ENCODE peak calls at places on chromosomes 2 and 18, in six cellular contexts. O, F, U, J, C and I are unnamed samples.

GRCh38 chr2:64987001-64987962 is 1.9 kb upstream of the SLC1A4 start:
- DNase-seq in U (peak), F (peak), O (peak), C (no peak), J (no peak), I (no peak)

GRCh38 chr2:230793573-230794359 is 71.0 kb upstream of the ITM2C start:
- DNase-seq in O (peak), U (peak), F (peak), C (peak), J (no peak), I (no peak)

GRCh38 chr2:10278029-10278762 is 24.5 kb upstream of the HPCAL1 start:
- DNase-seq in J (no peak), F (peak), O (peak), U (peak), C (peak), I (no peak)

GRCh38 chr2:227849906-227850305 is 21.5 kb upstream of the DAW1 start:
- DNase-seq in F (no peak), O (no peak), U (no peak), C (no peak), J (no peak), I (no peak)

GRCh38 chr2:97360202-97360601 is 229.5 kb downstream of the ANKRD36B start:
- DNase-seq in U (no peak), F (no peak), C (no peak), O (no peak), J (no peak), I (no peak)

GRCh38 chr2:7905756-7906155 is 776.1 kb upstream of the ID2 start:
- DNase-seq in J (no peak), C (no peak), O (no peak), F (no peak), U (no peak), I (no peak)

GRCh38 chr18:4119127-4119648 is 335.9 kb downstream of the DLGAP1 start:
- DNase-seq in U (no peak), O (no peak), C (no peak), J (no peak), F (no peak), I (no peak)

GRCh38 chr18:49274188-49274714 is 186.2 kb downstream of the DYM start:
- DNase-seq in J (no peak), O (peak), F (peak), U (no peak), C (no peak), I (no peak)

GRCh38 chr2:215692387-215693079 is 256.7 kb upstream of the FN1 start:
- DNase-seq in J (no peak), O (peak), C (no peak), F (peak), U (no peak), I (no peak)

GRCh38 chr2:219207254-219207883 is 787 bp downstream of the ZFAND2B start:
- DNase-seq in O (no peak), F (no peak), J (no peak), U (no peak), C (no peak), I (no peak)

GRCh38 chr2:209938906-209939305 is 63.5 kb upstream of the RPE start:
- DNase-seq in C (no peak), F (no peak), U (no peak), J (no peak), O (no peak), I (no peak)

GRCh38 chr2:181104512-181105121 is 124.2 kb downstream of the UBE2E3 start:
- DNase-seq in O (peak), U (peak), F (peak), C (no peak), J (no peak), I (no peak)

GRCh38 chr2:134739879-134740301 is 21.1 kb upstream of the TMEM163 start:
- DNase-seq in O (no peak), J (no peak), U (peak), F (no peak), C (peak), I (peak)

GRCh38 chr2:225670111-225670974 is 270.8 kb downstream of the NYAP2 start:
- DNase-seq in J (no peak), O (peak), C (no peak), F (peak), U (no peak), I (no peak)

GRCh38 chr2:179222076-179222475 is 42.6 kb downstream of the SESTD1 start:
- DNase-seq in C (no peak), U (no peak), F (no peak), J (no peak), O (no peak), I (no peak)

GRCh38 chr2:205574041-205574440 is 108.3 kb upstream of the NRP2 start:
- DNase-seq in F (no peak), C (no peak), U (no peak), J (no peak), O (no peak), I (no peak)

GRCh38 chr2:96090181-96090500 is 26.2 kb downstream of the ADRA2B start:
- DNase-seq in F (no peak), U (no peak), J (no peak), C (no peak), O (no peak), I (no peak)

GRCh38 chr2:150479075-150479915 is 8.2 kb downstream of the RND3 start:
- DNase-seq in U (no peak), F (peak), J (no peak), O (peak), C (no peak), I (no peak)

GRCh38 chr18:58287626-58288289 is 243.7 kb downstream of the NEDD4L start:
- DNase-seq in O (no peak), C (no peak), U (no peak), F (no peak), J (no peak), I (no peak)

DNA sequence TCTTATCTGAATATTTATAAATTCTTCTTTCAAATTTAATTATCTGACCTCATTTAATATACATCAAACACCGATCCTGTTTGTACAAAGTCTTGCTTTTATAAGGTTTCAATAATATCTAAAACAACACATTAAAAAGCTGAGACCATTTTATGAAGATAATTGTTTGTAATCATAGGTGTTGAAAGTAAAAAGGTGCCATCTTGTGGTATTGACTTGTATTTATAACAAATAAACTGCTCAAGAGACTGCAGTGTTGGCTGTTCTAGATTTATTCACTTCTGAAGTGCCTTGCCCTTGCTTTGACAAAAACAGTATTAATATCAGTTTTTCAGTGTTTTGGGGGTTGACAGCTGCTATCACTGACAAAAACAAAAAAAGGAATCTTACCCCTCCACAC is 286.8 kb upstream of the HNMT start:
- DNase-seq in F (no peak), C (no peak), J (no peak), O (no peak), U (no peak), I (no peak)
- TF ChIP-seq CTCF in F (no peak), C (no peak), J (no peak), O (no peak), U (no peak), I (no peak)

DNA sequence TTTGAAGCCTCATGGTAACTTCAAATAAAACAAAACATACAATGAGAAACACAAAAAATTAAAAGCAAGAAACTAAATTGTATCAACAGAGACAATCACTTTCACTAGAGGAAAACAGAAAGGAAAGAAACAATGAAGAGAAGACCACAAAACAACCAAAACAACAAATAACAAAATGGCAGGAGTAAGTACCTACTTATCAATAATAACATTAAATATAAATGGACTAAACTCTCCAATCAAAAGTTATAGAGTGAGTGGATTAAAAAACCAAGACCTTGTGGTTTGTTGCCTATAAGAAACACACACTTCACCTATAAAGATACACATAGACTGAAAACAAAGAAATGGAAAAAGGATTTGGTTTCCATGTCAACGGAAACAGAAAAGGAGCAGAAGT is 830.1 kb upstream of the TMEFF2 start:
- DNase-seq in C (no peak), O (no peak), J (no peak), F (no peak), U (no peak), I (no peak)
- TF ChIP-seq CTCF in C (no peak), O (no peak), J (no peak), F (no peak), U (no peak), I (no peak)

GRCh38 chr2:155372969-155373368 is 674.5 kb downstream of the KCNJ3 start:
- DNase-seq in U (no peak), C (no peak), F (peak), J (no peak), O (peak), I (no peak)
- TF ChIP-seq CTCF in U (no peak), C (no peak), F (peak), J (no peak), O (no peak), I (no peak)

GRCh38 chr2:85716346-85716880 is 22.3 kb downstream of the GNLY start:
- DNase-seq in J (peak), F (no peak), U (no peak), O (no peak), C (no peak), I (no peak)

GRCh38 chr2:85718885-85719487 is 24.8 kb downstream of the GNLY start:
- DNase-seq in J (no peak), O (no peak), F (no peak), C (no peak), U (no peak), I (no peak)

GRCh38 chr2:85719609-85720240 is 25.6 kb downstream of the GNLY start:
- DNase-seq in C (no peak), F (no peak), J (no peak), O (no peak), U (no peak), I (no peak)

GRCh38 chr2:85718006-85718391 is 23.8 kb downstream of the GNLY start:
- DNase-seq in O (no peak), J (no peak), F (no peak), U (no peak), C (no peak), I (no peak)

DNA sequence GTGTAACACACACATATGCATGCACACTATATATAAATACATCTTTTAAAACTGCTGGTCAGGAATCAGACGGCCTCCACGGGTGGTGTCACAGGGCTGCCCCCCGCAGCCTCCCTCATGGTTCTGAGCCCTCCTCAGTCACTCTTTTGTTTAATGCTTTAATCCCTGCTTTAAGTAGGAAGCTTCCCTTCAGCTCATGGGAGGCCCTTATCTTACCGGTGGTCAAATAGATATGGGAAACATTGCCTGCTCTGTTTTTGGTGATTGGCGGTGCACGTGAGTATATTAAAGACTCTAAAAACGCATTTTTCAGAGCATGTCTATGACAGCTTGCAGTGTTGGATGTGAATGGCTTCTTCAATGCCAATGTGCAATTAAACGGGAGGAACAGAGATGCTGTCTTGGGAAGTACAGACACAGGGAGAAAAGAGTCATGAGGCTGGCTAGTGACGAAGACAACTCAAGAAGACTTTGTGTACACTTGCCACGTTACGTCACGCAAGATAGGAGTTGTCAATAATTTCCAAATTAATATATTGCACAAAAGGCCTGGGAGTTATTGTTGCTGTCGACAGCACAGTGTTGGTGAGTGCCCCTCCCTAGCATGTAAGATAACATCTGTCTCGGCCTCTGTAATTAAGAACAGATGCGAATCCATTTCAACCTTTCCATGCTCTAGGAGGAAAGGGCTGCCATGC is 23.3 kb downstream of the GNLY start:
- DNase-seq in F (no peak), U (no peak), J (peak), O (peak), C (no peak), I (no peak)
- TF ChIP-seq CTCF in F (no peak), U (no peak), J (no peak), O (no peak), C (no peak), I (no peak)

DNA sequence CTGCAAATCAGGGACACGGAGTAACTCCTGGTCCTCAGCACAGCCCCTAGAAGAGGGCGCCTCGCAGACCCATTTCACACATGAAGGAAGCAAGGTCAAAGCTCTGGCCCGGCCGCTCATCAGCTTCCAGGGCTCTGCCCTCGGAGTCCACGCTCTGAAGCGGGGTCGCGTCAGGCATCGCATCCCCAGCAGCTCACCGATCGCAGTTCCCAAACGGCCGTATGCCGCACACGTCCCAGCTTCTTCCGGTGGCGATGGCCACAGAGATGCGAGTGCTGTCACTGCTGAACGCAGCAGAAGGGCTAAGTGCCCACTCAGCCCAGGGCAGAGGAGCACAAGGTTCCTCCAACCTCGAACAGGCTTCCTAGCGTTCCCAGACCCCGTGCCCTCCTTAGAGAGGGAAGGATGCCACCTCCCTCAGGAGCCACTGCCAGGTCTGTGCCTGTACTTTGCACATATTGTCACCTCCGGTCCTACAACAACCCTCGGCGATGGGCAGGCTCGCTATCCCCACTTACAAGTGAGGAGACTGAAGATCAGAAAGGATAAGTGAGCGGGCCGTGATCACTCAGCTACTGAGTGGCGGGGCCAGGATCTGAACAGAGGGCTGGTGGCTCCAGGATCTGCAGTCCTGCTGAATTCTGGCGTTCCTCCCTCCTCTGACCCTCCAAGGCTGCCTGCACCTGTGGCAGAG is 71.3 kb downstream of the COPS8 start:
- DNase-seq in J (no peak), C (no peak), F (no peak), U (no peak), O (no peak), I (no peak)
- TF ChIP-seq CTCF in J (no peak), C (no peak), F (no peak), U (no peak), O (no peak), I (no peak)

DNA sequence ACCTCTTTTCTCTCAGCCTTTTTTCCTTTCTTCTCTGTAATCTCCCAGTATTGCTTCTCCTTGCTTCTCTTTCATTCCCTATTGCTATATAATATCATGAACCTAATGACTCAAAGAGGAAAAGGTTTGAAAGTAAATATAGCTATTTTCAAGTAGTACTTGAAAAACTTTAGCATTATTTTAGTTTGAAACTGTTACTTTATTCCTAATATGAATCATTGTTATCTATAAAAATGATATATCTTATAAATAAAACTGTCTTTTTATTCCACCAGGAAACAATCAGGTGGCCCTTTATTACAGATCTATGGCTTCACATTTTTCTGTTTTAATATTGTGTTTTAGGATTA is 311 bp upstream of the SCN1A start:
- DNase-seq in C (no peak), U (no peak), J (no peak), F (no peak), O (no peak), I (no peak)
- TF ChIP-seq CTCF in C (no peak), U (no peak), J (no peak), F (no peak), O (no peak), I (no peak)

GRCh38 chr2:177326591-177326990 is 62.1 kb upstream of the NFE2L2 start:
- DNase-seq in O (no peak), J (no peak), F (no peak), U (no peak), C (no peak), I (no peak)
- TF ChIP-seq CTCF in O (no peak), J (no peak), F (no peak), U (no peak), C (no peak), I (no peak)